ENCODE peak calls at places on chromosomes 7 and 10, in nine cellular contexts. F is cardiac muscle cell, W is neural progenitor cell, U is hepatocyte, Q is ovary, H is uterus, J is astrocyte of the cerebellum, R is kidney, K is GM12865. A is an unnamed sample.

GRCh38 chr10:113135025-113135424 is 185.0 kb downstream of the TCF7L2 start:
- DNase-seq in H (no peak), F (no peak), R (no peak), U (no peak), K (no peak), W (peak; percentile 75), Q (no peak), J (no peak), A (no peak)

GRCh38 chr7:105224884-105225651 is 163.7 kb downstream of the SRPK2 start:
- DNase-seq in F (no peak), U (peak; percentile 20), H (no peak), W (no peak), Q (no peak), K (peak; percentile 58), R (no peak), J (peak; percentile 87), A (peak; percentile 58)

GRCh38 chr7:119935418-119936025 is 337.5 kb upstream of the KCND2 start:
- DNase-seq in U (peak; percentile 65), J (peak; percentile 31), H (no peak), F (peak; percentile 45), W (peak; percentile 60), Q (no peak), R (no peak), K (peak; percentile 45), A (no peak)

GRCh38 chr7:146414373-146414772 is 297.8 kb downstream of the CNTNAP2 start:
- DNase-seq in F (no peak), H (no peak), U (no peak), K (no peak), W (peak; percentile 39), R (no peak), J (no peak), Q (no peak), A (no peak)

GRCh38 chr10:75408911-75409885 is 7.6 kb upstream of the ZNF503 start:
- DNase-seq in J (no peak), W (peak; percentile 85), R (peak; percentile 91), Q (peak; percentile 87), K (peak; percentile 32), F (peak; percentile 83), H (peak; percentile 81), U (peak; percentile 90), A (no peak)

GRCh38 chr7:80882213-80882801 is 36.5 kb downstream of the SEMA3C start:
- DNase-seq in J (no peak), H (no peak), Q (no peak), K (no peak), R (no peak), F (no peak), W (no peak), U (no peak), A (no peak)

GRCh38 chr10:95375418-95375817 is 84.6 kb upstream of the PDLIM1 start:
- DNase-seq in U (no peak), K (no peak), Q (no peak), R (no peak), H (no peak), W (no peak), F (no peak), J (no peak), A (no peak)

GRCh38 chr10:80205478-80206276 is at the start of gene ANXA11:
- DNase-seq in U (peak; percentile 95), R (peak; percentile 95), W (peak; percentile 92), K (peak; percentile 88), F (peak; percentile 88), Q (peak; percentile 86), H (peak; percentile 79), J (no peak), A (no peak)

GRCh38 chr10:23100331-23101030 is 5.1 kb downstream of the MSRB2 start:
- DNase-seq in U (no peak), J (no peak), W (no peak), H (no peak), Q (no peak), R (no peak), K (no peak), F (no peak), A (no peak)

GRCh38 chr10:11602919-11603523 is 8.4 kb downstream of the USP6NL start:
- DNase-seq in R (no peak), H (no peak), Q (no peak), F (no peak), J (no peak), K (peak; percentile 79), W (no peak), U (peak; percentile 35), A (no peak)

GRCh38 chr7:51606601-51607154 is 290.1 kb upstream of the COBL start:
- DNase-seq in F (no peak), U (peak; percentile 79), J (no peak), Q (no peak), R (no peak), H (no peak), K (no peak), W (no peak), A (no peak)

GRCh38 chr10:102399217-102400021 is 3.9 kb downstream of the NFKB2 start:
- DNase-seq in H (peak; percentile 86), J (no peak), W (peak; percentile 94), R (peak; percentile 95), K (peak; percentile 94), Q (peak; percentile 90), U (peak; percentile 94), F (peak; percentile 92), A (no peak)

GRCh38 chr10:17212802-17213204 is 11.3 kb upstream of the TRDMT1 start:
- DNase-seq in J (no peak), R (no peak), Q (no peak), U (no peak), K (no peak), H (no peak), W (no peak), F (no peak), A (no peak)

GRCh38 chr10:1504286-1504685 is 233.0 kb downstream of the ADARB2 start:
- DNase-seq in U (no peak), W (no peak), F (no peak), H (no peak), Q (no peak), K (no peak), J (no peak), R (no peak), A (no peak)

GRCh38 chr10:1504940-1505339 is 232.4 kb downstream of the ADARB2 start:
- DNase-seq in H (no peak), Q (no peak), U (no peak), W (no peak), R (no peak), F (no peak), J (no peak), K (no peak), A (no peak)

GRCh38 chr10:1509003-1509402 is 228.3 kb downstream of the ADARB2 start:
- DNase-seq in U (no peak), R (no peak), Q (no peak), J (no peak), K (no peak), F (no peak), W (no peak), H (no peak), A (no peak)

GRCh38 chr10:1508096-1508495 is 229.2 kb downstream of the ADARB2 start:
- DNase-seq in F (no peak), K (no peak), H (no peak), W (no peak), Q (no peak), U (no peak), J (no peak), R (no peak), A (no peak)

GRCh38 chr10:1507436-1507835 is 229.9 kb downstream of the ADARB2 start:
- DNase-seq in F (no peak), W (no peak), J (no peak), K (no peak), H (no peak), Q (no peak), R (no peak), U (no peak), A (no peak)
- TF ChIP-seq CTCF in F (no peak), W (no peak), J (no peak), K (no peak), H (no peak), Q (no peak), R (no peak), U (no peak), A (no peak)

GRCh38 chr7:156833311-156833710 is 59.7 kb downstream of the LMBR1 start:
- DNase-seq in U (no peak), R (no peak), J (no peak), K (no peak), Q (no peak), W (no peak), H (no peak), F (no peak), A (no peak)
- H3K4me3 ChIP-seq in U (no peak overlapping the region), R (no peak overlapping the region), J (no peak overlapping the region), K (no peak overlapping the region), Q (no peak overlapping the region), W (no peak overlapping the region), H (no peak overlapping the region), F (no peak overlapping the region), A (no peak overlapping the region)

GRCh38 chr7:41617987-41618386 is 84.9 kb downstream of the INHBA start:
- DNase-seq in K (no peak), Q (no peak), U (no peak), J (no peak), F (no peak), H (no peak), W (no peak), R (no peak), A (no peak)

GRCh38 chr7:41612386-41612785 is 90.5 kb downstream of the INHBA start:
- DNase-seq in H (no peak), F (no peak), Q (no peak), R (no peak), K (no peak), U (no peak), J (no peak), W (no peak), A (no peak)

GRCh38 chr7:41608447-41608846 is 94.4 kb downstream of the INHBA start:
- DNase-seq in R (no peak), H (no peak), F (no peak), K (no peak), W (no peak), Q (no peak), U (no peak), J (no peak), A (no peak)

DNA sequence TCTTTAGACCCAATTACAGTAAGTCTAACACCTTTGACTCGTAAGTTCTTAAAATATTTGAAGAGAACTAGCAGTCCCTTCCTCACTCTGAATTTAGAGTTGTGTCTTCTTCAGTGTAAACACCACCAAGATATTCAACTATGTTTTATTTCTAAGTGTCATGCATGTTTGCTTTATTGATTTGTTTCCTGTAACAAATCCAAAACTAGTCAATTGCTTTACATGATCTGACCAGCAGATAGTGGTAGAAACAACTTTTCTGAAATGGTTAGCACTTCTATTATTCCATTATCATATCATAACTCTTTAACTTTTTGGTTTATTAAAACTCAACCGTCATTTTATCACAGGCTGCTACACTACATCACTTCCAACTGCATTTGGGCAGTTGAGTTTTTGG is 90.1 kb downstream of the INHBA start:
- DNase-seq in R (no peak), Q (no peak), W (no peak), H (no peak), F (no peak), J (no peak), U (no peak), K (no peak), A (no peak)
- TF ChIP-seq CTCF in R (no peak), Q (no peak), W (no peak), H (no peak), F (no peak), J (no peak), U (no peak), K (no peak), A (no peak)

DNA sequence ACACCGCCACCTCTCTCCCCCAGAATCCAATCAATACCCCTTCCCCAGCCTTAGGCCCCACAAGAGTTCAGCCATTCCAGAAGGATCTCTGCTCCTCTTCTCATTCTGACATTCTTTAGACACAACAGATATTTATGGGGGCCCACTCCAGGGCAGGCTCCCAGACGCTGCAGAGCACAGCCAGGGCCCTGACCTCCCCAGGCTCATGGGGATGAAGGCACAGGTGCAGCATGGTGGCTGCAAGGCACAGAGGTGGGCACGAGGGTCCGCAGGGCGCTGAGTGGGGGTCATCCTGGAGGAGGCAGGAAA is 4.9 kb upstream of the FZD9 start:
- DNase-seq in F (no peak), U (no peak), H (no peak), Q (no peak), R (peak; percentile 49), J (no peak), K (no peak), W (peak; percentile 57), A (no peak)
- H3K4me3 ChIP-seq in F (no peak overlapping the region), U (no peak overlapping the region), H (no peak overlapping the region), Q (no peak overlapping the region), R (no peak overlapping the region), J (no peak overlapping the region), K (no peak overlapping the region), W (peak overlapping the region; percentile 45), A (no peak overlapping the region)